ENCODE peak calls at places on chromosomes 6 and 20, in nine cellular contexts. J is CD4-positive, alpha-beta memory T cell; X is SK-N-SH; G is heart left ventricle; T is A549; E is PC-3; D is lower lobe of right lung; V is ascending aorta; F is CD4-positive, CD25-positive, alpha-beta regulatory T cell. L is an unnamed sample.

GRCh38 chr20:2101057-2101934 is at the start of gene STK35:
- DNase-seq in J (no peak), D (no peak), F (peak), T (peak), X (peak), G (no peak), V (no peak), E (peak), L (no peak)

GRCh38 chr6:102488729-102489128 is 1095.2 kb downstream of the GRIK2 start:
- DNase-seq in J (no peak), X (no peak), D (no peak), T (no peak), E (peak), G (no peak), V (no peak), F (no peak), L (no peak)

GRCh38 chr20:57310821-57311514 is 18.6 kb upstream of the SPO11 start:
- DNase-seq in X (no peak), F (no peak), D (no peak), T (no peak), G (no peak), J (no peak), E (no peak), V (no peak), L (no peak)

GRCh38 chr6:165800337-165800736 is 137.3 kb upstream of the PDE10A start:
- DNase-seq in V (no peak), J (no peak), D (no peak), E (no peak), G (no peak), X (no peak), T (no peak), F (no peak), L (no peak)

GRCh38 chr6:24524801-24525200 is 30.0 kb downstream of the ALDH5A1 start:
- DNase-seq in T (peak), G (no peak), D (no peak), F (peak), V (no peak), E (peak), J (no peak), X (peak), L (no peak)

GRCh38 chr20:56373942-56374341 is 15.2 kb downstream of the FAM210B start:
- DNase-seq in E (peak), G (no peak), X (no peak), V (no peak), J (no peak), F (peak), D (no peak), T (peak), L (no peak)

GRCh38 chr6:16056263-16056870 is 72.5 kb upstream of the MYLIP start:
- DNase-seq in D (no peak), V (no peak), X (no peak), T (no peak), F (no peak), E (peak), J (no peak), G (no peak), L (no peak)

GRCh38 chr20:34583524-34583923 is 25.0 kb downstream of the MAP1LC3A start:
- DNase-seq in G (peak), D (no peak), E (no peak), J (no peak), T (no peak), V (peak), F (no peak), X (no peak), L (no peak)

GRCh38 chr20:61804896-61805295 is 260.8 kb downstream of the TAF4 start:
- DNase-seq in T (no peak), E (no peak), X (no peak), D (peak), J (no peak), G (no peak), F (no peak), V (no peak), L (no peak)

GRCh38 chr6:45956663-45957062 is 59.0 kb downstream of the CLIC5 start:
- DNase-seq in J (no peak), E (no peak), F (no peak), T (no peak), G (no peak), V (no peak), D (no peak), X (no peak), L (no peak)
- H3K27ac ChIP-seq in J (no peak), E (no peak), F (no peak), T (no peak), G (no peak), V (no peak), D (no peak), X (no peak), L (no peak)

GRCh38 chr6:135358907-135359459 is 138.6 kb downstream of the AHI1 start:
- DNase-seq in J (no peak), F (peak), V (no peak), D (no peak), T (no peak), G (no peak), X (no peak), E (peak), L (no peak)

GRCh38 chr6:135362124-135362523 is 135.4 kb downstream of the AHI1 start:
- DNase-seq in G (no peak), X (no peak), J (no peak), E (no peak), D (no peak), T (no peak), V (no peak), F (no peak), L (no peak)

GRCh38 chr6:135354407-135354806 is 143.1 kb downstream of the AHI1 start:
- DNase-seq in G (no peak), D (no peak), J (no peak), X (no peak), F (no peak), V (no peak), T (no peak), E (no peak), L (no peak)

GRCh38 chr6:135360222-135360621 is 137.3 kb downstream of the AHI1 start:
- DNase-seq in J (no peak), G (no peak), V (no peak), E (no peak), X (no peak), D (no peak), T (no peak), F (no peak), L (no peak)

GRCh38 chr6:135358251-135358821 is 139.2 kb downstream of the AHI1 start:
- DNase-seq in F (no peak), V (no peak), J (no peak), D (no peak), G (no peak), T (peak), X (no peak), E (peak), L (no peak)
- H3K27ac ChIP-seq in F (no peak), V (no peak), J (no peak), D (no peak), G (no peak), T (peak), X (peak), E (peak), L (no peak)

DNA sequence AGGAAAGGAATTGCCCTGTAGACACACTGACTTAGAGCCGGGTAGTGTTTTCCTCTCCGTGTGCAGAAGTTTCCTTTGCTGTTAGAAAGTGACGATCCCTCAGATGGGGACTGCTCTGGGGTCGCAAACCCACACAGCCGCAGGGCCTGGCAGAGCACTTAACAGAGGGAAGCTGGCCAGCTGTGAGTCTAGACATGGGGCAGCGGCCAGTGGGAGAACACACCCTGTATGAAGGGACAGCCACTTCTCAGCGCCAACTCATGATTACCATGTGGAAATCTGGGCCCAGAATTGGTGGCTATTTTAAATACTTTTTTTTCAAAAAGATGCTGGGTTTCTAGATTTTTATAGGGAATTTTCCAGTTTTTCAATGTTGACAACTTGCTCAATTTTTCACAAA is 39.4 kb downstream of the SLC9A8 start:
- DNase-seq in X (peak), F (no peak), D (no peak), J (no peak), V (peak), E (no peak), T (no peak), G (peak), L (no peak)
- H3K27ac ChIP-seq in X (peak), F (no peak), D (no peak), J (no peak), V (peak), E (no peak), T (peak), G (peak), L (no peak)

GRCh38 chr20:17171750-17172149 is 55.1 kb upstream of the PCSK2 start:
- DNase-seq in D (no peak), V (no peak), T (no peak), X (no peak), J (no peak), F (no peak), E (peak), G (no peak), L (no peak)
- H3K27ac ChIP-seq in D (no peak), V (no peak), T (no peak), X (no peak), J (no peak), F (no peak), E (no peak), G (no peak), L (no peak)

GRCh38 chr6:163260111-163260895 is 154.2 kb upstream of the QKI start:
- DNase-seq in X (no peak), T (no peak), G (peak), J (no peak), F (peak), E (no peak), D (no peak), V (no peak), L (no peak)

GRCh38 chr6:163259689-163260088 is 154.8 kb upstream of the QKI start:
- DNase-seq in F (no peak), X (no peak), T (no peak), D (no peak), G (no peak), E (no peak), V (no peak), J (no peak), L (no peak)

GRCh38 chr6:163262080-163262479 is 152.4 kb upstream of the QKI start:
- DNase-seq in F (no peak), X (no peak), E (no peak), V (no peak), T (no peak), G (no peak), D (no peak), J (no peak), L (no peak)

GRCh38 chr6:163261361-163261760 is 153.2 kb upstream of the QKI start:
- DNase-seq in D (no peak), E (no peak), J (no peak), G (no peak), T (no peak), V (no peak), F (no peak), X (no peak), L (no peak)

DNA sequence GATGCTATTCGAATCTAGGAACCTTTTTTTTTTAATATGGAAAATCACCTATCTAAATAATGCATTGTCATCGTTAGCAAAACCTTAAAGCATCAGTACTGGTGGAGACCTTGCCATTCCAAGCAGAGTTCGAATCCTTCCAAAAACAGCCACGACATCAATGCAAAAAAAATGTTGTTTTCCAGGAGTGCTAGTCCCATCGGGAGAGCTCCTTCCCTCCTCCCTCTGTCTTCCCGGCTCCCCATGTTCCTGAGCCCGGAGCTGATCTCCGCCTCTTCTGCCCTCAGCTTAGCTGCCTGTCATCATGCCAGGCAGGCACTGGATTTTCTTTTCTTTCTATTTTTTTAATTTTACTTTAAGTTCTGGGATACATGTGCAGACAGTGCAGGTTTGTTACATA is 153.6 kb upstream of the QKI start:
- DNase-seq in X (no peak), E (no peak), D (no peak), T (no peak), V (no peak), G (no peak), F (no peak), J (no peak), L (no peak)
- H3K27ac ChIP-seq in X (no peak), E (no peak), D (no peak), T (no peak), V (no peak), G (peak), F (no peak), J (no peak), L (no peak)

GRCh38 chr6:53585208-53585903 is 40.5 kb upstream of the GCLC start:
- DNase-seq in F (no peak), T (no peak), E (no peak), V (no peak), J (no peak), G (no peak), X (no peak), D (no peak), L (no peak)

GRCh38 chr6:53579338-53579737 is 34.4 kb upstream of the GCLC start:
- DNase-seq in X (no peak), F (peak), G (no peak), E (no peak), J (no peak), V (no peak), D (no peak), T (no peak), L (no peak)

GRCh38 chr6:53581161-53581560 is 36.3 kb upstream of the GCLC start:
- DNase-seq in V (no peak), G (no peak), X (no peak), F (no peak), E (peak), D (no peak), T (no peak), J (no peak), L (no peak)

GRCh38 chr6:53587291-53587690 is 42.4 kb upstream of the GCLC start:
- DNase-seq in X (no peak), G (no peak), V (no peak), E (no peak), D (no peak), T (no peak), J (no peak), F (no peak), L (no peak)

GRCh38 chr6:53582963-53583362 is 38.1 kb upstream of the GCLC start:
- DNase-seq in T (no peak), J (no peak), F (peak), X (no peak), G (no peak), D (no peak), E (peak), V (no peak), L (no peak)
- H3K27ac ChIP-seq in T (no peak), J (no peak), F (no peak), X (no peak), G (peak), D (no peak), E (no peak), V (no peak), L (no peak)

GRCh38 chr6:34339971-34340370 is 52.5 kb downstream of the NUDT3 start:
- DNase-seq in F (no peak), X (no peak), D (no peak), J (no peak), T (no peak), G (no peak), E (no peak), V (no peak), L (no peak)

GRCh38 chr6:34341481-34341971 is 50.9 kb downstream of the NUDT3 start:
- DNase-seq in V (no peak), E (peak), D (no peak), X (no peak), J (no peak), G (peak), T (no peak), F (no peak), L (no peak)

GRCh38 chr6:34340394-34340793 is 52.1 kb downstream of the NUDT3 start:
- DNase-seq in F (no peak), D (no peak), E (no peak), T (no peak), G (no peak), J (no peak), X (no peak), V (no peak), L (no peak)

GRCh38 chr6:34342247-34342646 is 50.2 kb downstream of the NUDT3 start:
- DNase-seq in G (no peak), V (no peak), F (no peak), T (no peak), J (no peak), D (no peak), X (no peak), E (no peak), L (no peak)

GRCh38 chr6:34340906-34341480 is 51.5 kb downstream of the NUDT3 start:
- DNase-seq in T (no peak), D (no peak), X (no peak), F (no peak), V (no peak), J (no peak), G (no peak), E (no peak), L (no peak)
- H3K27ac ChIP-seq in T (no peak), D (no peak), X (peak), F (no peak), V (peak), J (no peak), G (peak), E (peak), L (no peak)

GRCh38 chr20:24746351-24746685 is 202.8 kb upstream of the CST7 start:
- DNase-seq in G (no peak), X (no peak), J (no peak), V (no peak), F (no peak), T (peak), D (peak), E (peak), L (no peak)
- H3K27ac ChIP-seq in G (no peak), X (no peak), J (no peak), V (no peak), F (no peak), T (peak), D (no peak), E (no peak), L (no peak)

GRCh38 chr6:117817499-117817898 is 89.6 kb upstream of the SLC35F1 start:
- DNase-seq in G (no peak), F (no peak), X (no peak), V (no peak), T (no peak), J (no peak), D (no peak), E (no peak), L (no peak)

GRCh38 chr6:117817992-117818391 is 89.1 kb upstream of the SLC35F1 start:
- DNase-seq in V (no peak), E (no peak), T (no peak), X (no peak), F (no peak), J (no peak), D (no peak), G (no peak), L (no peak)

GRCh38 chr6:117818449-117818848 is 88.6 kb upstream of the SLC35F1 start:
- DNase-seq in D (no peak), E (no peak), T (no peak), V (no peak), F (no peak), J (no peak), X (no peak), G (no peak), L (no peak)
- H3K27ac ChIP-seq in D (no peak), E (no peak), T (no peak), V (no peak), F (no peak), J (no peak), X (no peak), G (no peak), L (no peak)

GRCh38 chr6:158015545-158015944 is 33.9 kb downstream of the SYNJ2 start:
- DNase-seq in E (no peak), J (no peak), F (no peak), T (no peak), X (no peak), G (no peak), V (no peak), D (no peak), L (no peak)

GRCh38 chr6:158015188-158015506 is 33.5 kb downstream of the SYNJ2 start:
- DNase-seq in G (no peak), T (no peak), X (no peak), F (no peak), D (no peak), E (no peak), V (no peak), J (no peak), L (no peak)

GRCh38 chr6:158013904-158014504 is 32.3 kb downstream of the SYNJ2 start:
- DNase-seq in F (no peak), G (no peak), D (no peak), T (no peak), J (no peak), X (no peak), V (no peak), E (no peak), L (no peak)

GRCh38 chr6:158016571-158017383 is 35.1 kb downstream of the SYNJ2 start:
- DNase-seq in F (no peak), T (no peak), V (no peak), D (peak), X (no peak), G (no peak), E (no peak), J (no peak), L (no peak)

GRCh38 chr6:158014505-158015187 is 33.0 kb downstream of the SYNJ2 start:
- DNase-seq in X (no peak), G (no peak), V (peak), E (no peak), T (no peak), F (peak), D (peak), J (no peak), L (no peak)
- H3K27ac ChIP-seq in X (peak), G (no peak), V (no peak), E (no peak), T (peak), F (no peak), D (no peak), J (no peak), L (no peak)